ENCODE peak calls at places on chromosome X, in eight cellular contexts. V is CD8-positive, alpha-beta T cell; S is body of pancreas; H is heart left ventricle; A is CD8-positive, alpha-beta memory T cell; J is transverse colon; O is sigmoid colon; P is lung. C is an unnamed sample. For H3K27me3, the result is how much of the 10 kb centered on the place peaks cover.

GRCh38 chrX:107396235-107396634 is 53.2 kb upstream of the FRMPD3 start:
- DNase-seq in J (no peak), S (no peak), H (no peak), P (no peak), A (no peak), V (no peak), O (no peak), C (no peak)

GRCh38 chrX:134803551-134804183 is 145.4 kb upstream of the PLAC1 start:
- DNase-seq in P (no peak), J (no peak), O (no peak), V (no peak), S (no peak), A (peak), H (no peak), C (no peak)

GRCh38 chrX:131067216-131067615 is 9.1 kb downstream of the ARHGAP36 start:
- DNase-seq in V (no peak), A (no peak), S (peak), P (no peak), O (no peak), H (no peak), J (no peak), C (no peak)

GRCh38 chrX:134764202-134764785 is 106.0 kb upstream of the PLAC1 start:
- DNase-seq in H (no peak), V (no peak), S (no peak), O (no peak), A (peak), J (no peak), P (no peak), C (no peak)

GRCh38 chrX:72272868-72273267 is 4.2 kb downstream of the RPS4X start:
- DNase-seq in V (no peak), J (no peak), S (no peak), A (no peak), O (no peak), P (no peak), H (no peak), C (no peak)

GRCh38 chrX:130563476-130563875 is 161.7 kb downstream of the RBMX2 start:
- DNase-seq in H (no peak), V (no peak), J (no peak), S (no peak), P (no peak), O (no peak), A (no peak), C (no peak)

GRCh38 chrX:133434197-133434820 is 19.0 kb upstream of the GPC4 start:
- DNase-seq in H (no peak), V (no peak), P (no peak), S (no peak), J (no peak), O (no peak), A (no peak), C (no peak)

GRCh38 chrX:3231766-3232165 is 114.7 kb downstream of the MXRA5 start:
- DNase-seq in V (no peak), S (no peak), J (no peak), P (no peak), A (no peak), H (no peak), O (no peak), C (no peak)

GRCh38 chrX:136692271-136692670 is 44.3 kb downstream of the CD40LG start:
- DNase-seq in J (no peak), P (no peak), H (no peak), O (no peak), A (no peak), S (no peak), V (no peak), C (no peak)

GRCh38 chrX:13647709-13648212 is 5.2 kb upstream of the TCEANC start:
- DNase-seq in J (peak), P (peak), V (peak), S (peak), A (peak), H (no peak), O (peak), C (peak)

GRCh38 chrX:78979789-78980464 is 34.7 kb downstream of the P2RY10 start:
- DNase-seq in J (no peak), V (no peak), S (no peak), H (no peak), A (no peak), P (no peak), O (no peak), C (no peak)

GRCh38 chrX:155874571-155875244 is 6.4 kb upstream of the VAMP7 start:
- DNase-seq in S (no peak), J (no peak), H (no peak), V (no peak), A (no peak), O (no peak), P (no peak), C (no peak)

GRCh38 chrX:12955882-12956703 is 18.8 kb upstream of the TMSB4X start:
- DNase-seq in J (peak), H (peak), O (no peak), P (peak), A (peak), V (peak), S (peak), C (peak)

GRCh38 chrX:108347800-108348199 is 90.4 kb downstream of the COL4A6 start:
- DNase-seq in A (no peak), O (no peak), J (no peak), H (no peak), S (no peak), V (no peak), P (no peak), C (no peak)

GRCh38 chrX:15680401-15680800 is 15.8 kb upstream of the CLTRN start:
- DNase-seq in P (no peak), S (no peak), H (no peak), A (no peak), V (no peak), J (no peak), O (no peak), C (no peak)

GRCh38 chrX:9122504-9123245 is 88.7 kb upstream of the FAM9B start:
- DNase-seq in P (no peak), O (no peak), A (no peak), H (no peak), J (no peak), S (no peak), V (no peak), C (no peak)

GRCh38 chrX:2385224-2385623 is 115.6 kb downstream of the DHRSX start:
- DNase-seq in H (no peak), V (no peak), A (no peak), O (no peak), S (no peak), P (no peak), J (no peak), C (no peak)

GRCh38 chrX:25059273-25059672 is 43.5 kb upstream of the ARX start:
- DNase-seq in S (no peak), O (no peak), A (no peak), J (no peak), H (no peak), P (no peak), V (no peak), C (no peak)

GRCh38 chrX:10615931-10616780 is 4.2 kb downstream of the MID1 start:
- DNase-seq in H (no peak), J (peak), O (peak), V (no peak), S (peak), P (no peak), A (no peak), C (peak)

GRCh38 chrX:155216940-155217450 is 735 bp downstream of the VBP1 start:
- DNase-seq in H (no peak), J (no peak), P (no peak), O (no peak), A (no peak), S (no peak), V (no peak), C (no peak)

GRCh38 chrX:40068048-40068447 is 29.7 kb downstream of the BCOR start:
- DNase-seq in S (no peak), A (peak), O (no peak), J (no peak), P (no peak), V (no peak), H (no peak), C (no peak)

GRCh38 chrX:20265221-20265725 is 1.4 kb downstream of the RPS6KA3 start:
- DNase-seq in S (peak), V (peak), J (peak), O (peak), A (peak), H (peak), P (peak), C (peak)

GRCh38 chrX:40065291-40066046 is 32.3 kb downstream of the BCOR start:
- DNase-seq in A (no peak), V (no peak), P (no peak), H (no peak), S (no peak), J (no peak), O (no peak), C (no peak)

GRCh38 chrX:104130808-104131207 is 18.5 kb downstream of the ZCCHC18 start:
- DNase-seq in J (no peak), S (no peak), O (no peak), P (no peak), H (no peak), V (no peak), A (no peak), C (no peak)

GRCh38 chrX:108312938-108313337 is 125.3 kb downstream of the COL4A6 start:
- DNase-seq in A (no peak), H (peak), P (no peak), S (peak), V (no peak), J (no peak), O (no peak), C (peak)

GRCh38 chrX:6707497-6707896 is 172.6 kb upstream of the VCX3A start:
- DNase-seq in O (no peak), H (no peak), P (no peak), V (no peak), J (no peak), A (no peak), S (no peak), C (no peak)

GRCh38 chrX:140767646-140768045 is 58.1 kb downstream of the LINC00632 start:
- DNase-seq in H (no peak), A (no peak), O (no peak), S (no peak), J (no peak), V (no peak), P (no peak), C (no peak)

GRCh38 chrX:69387559-69388487 is 116.3 kb upstream of the NALF2 start:
- DNase-seq in A (peak), P (peak), S (peak), V (peak), O (no peak), J (peak), H (no peak), C (peak)

GRCh38 chrX:129654652-129655546 is at the start of gene APLN:
- DNase-seq in H (peak), J (no peak), V (no peak), S (peak), P (no peak), O (no peak), A (no peak), C (peak)

GRCh38 chrX:94107981-94108380 is 434.0 kb downstream of the FAM133A start:
- DNase-seq in P (no peak), S (no peak), V (no peak), H (no peak), J (no peak), A (no peak), O (no peak), C (no peak)

GRCh38 chrX:46792826-46793195 is 33.9 kb upstream of the SLC9A7 start:
- DNase-seq in P (no peak), O (no peak), A (no peak), V (no peak), S (no peak), H (no peak), J (no peak), C (no peak)

GRCh38 chrX:56802921-56803848 is 74.1 kb downstream of the NBDY start:
- DNase-seq in S (peak), O (peak), A (peak), H (peak), J (peak), P (peak), V (peak), C (peak)

GRCh38 chrX:35741142-35741541 is 57.0 kb upstream of the MAGEB16 start:
- DNase-seq in P (no peak), H (no peak), S (no peak), O (no peak), J (no peak), V (no peak), A (no peak), C (no peak)

GRCh38 chrX:87583679-87584078 is 66.1 kb downstream of the KLHL4 start:
- DNase-seq in S (peak), P (no peak), A (no peak), V (no peak), J (no peak), O (no peak), H (no peak), C (peak)

GRCh38 chrX:71908387-71908786 is 2.3 kb upstream of the NHSL2 start:
- DNase-seq in S (no peak), O (no peak), A (no peak), J (no peak), P (no peak), V (no peak), H (no peak), C (no peak)

GRCh38 chrX:154892263-154892662 is 6.1 kb downstream of the F8A1 start:
- DNase-seq in J (no peak), O (no peak), S (no peak), A (no peak), P (no peak), H (no peak), V (no peak), C (no peak)

DNA sequence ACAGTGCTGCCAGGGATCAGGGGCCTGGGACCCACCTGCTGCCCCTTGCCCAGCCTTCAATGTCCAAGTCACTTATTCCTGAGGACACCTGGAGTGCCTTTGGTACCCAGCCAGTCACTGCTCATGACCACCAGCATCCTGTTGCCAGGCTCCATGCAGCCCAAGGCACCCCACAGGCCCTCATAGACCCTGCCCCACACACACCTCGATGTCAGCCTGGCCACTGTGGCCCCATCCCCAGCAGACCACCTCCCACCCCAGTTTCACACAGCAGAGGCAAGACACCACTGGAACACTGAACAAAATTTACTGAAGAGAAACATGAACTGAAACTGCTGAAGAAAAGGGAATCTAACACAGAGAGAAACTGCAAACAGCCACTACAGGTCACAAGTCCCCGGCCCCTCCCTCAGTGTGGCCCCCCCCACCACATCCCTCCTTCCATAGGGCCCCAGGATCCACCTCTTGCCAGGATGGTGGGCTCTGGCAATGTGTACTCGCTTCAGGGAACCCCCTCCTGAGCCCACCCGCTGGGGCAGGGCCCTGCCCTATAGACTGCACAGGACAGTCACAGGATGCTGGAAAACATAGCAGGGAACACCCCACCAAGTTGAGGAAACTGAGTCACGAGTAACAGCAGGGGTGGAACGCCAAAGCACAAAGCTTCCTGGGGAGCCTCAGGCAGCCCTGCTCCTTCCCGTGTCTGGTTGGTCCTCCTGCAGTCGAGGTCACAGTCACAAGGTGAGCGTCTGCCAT is 5.2 kb downstream of the PNMA5 start:
- DNase-seq in P (no peak), V (no peak), J (no peak), O (no peak), A (no peak), S (no peak), H (no peak), C (no peak)
- H3K27me3 ChIP-seq in P (under half), V (under half), J (under half), O (under half), A (under half), S (under half), H (under half), C (under half)

GRCh38 chrX:30308263-30309138 is 689 bp downstream of the NR0B1 start:
- DNase-seq in P (no peak), O (no peak), J (no peak), V (no peak), A (no peak), H (no peak), S (peak), C (no peak)
- H3K4me3 ChIP-seq in P (no peak), O (peak), J (no peak), V (no peak), A (no peak), H (peak), S (no peak), C (no peak)

GRCh38 chrX:100408643-100409315 is 1.3 kb downstream of the PCDH19 start:
- DNase-seq in S (no peak), V (no peak), J (no peak), O (no peak), H (no peak), P (no peak), A (no peak), C (no peak)
- H3K27me3 ChIP-seq in S (under half), V (under half), J (half or more), O (half or more), H (under half), P (under half), A (under half), C (under half)

DNA sequence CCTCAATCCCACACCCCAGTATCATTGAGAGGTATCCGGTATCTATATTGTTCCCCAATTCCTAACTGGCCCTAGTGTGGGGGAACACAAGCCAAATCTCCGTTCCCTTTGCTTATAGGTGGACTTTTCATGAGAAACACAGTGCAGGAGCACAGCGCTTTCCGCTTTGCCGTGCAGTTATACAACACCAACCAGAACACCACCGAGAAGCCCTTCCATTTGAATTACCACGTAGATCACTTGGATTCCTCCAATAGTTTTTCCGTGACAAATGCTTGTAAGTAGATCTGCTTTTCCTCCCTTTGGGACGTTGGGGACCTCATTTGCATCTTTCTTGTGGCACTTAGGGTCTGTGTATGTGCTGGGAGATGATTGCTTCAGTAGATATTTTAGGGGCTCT is 1.6 kb downstream of the GRIA3 start:
- DNase-seq in P (no peak), S (no peak), O (no peak), V (no peak), A (no peak), J (no peak), H (no peak), C (no peak)
- H3K4me3 ChIP-seq in P (no peak), S (no peak), O (no peak), V (no peak), A (no peak), J (peak), H (peak), C (peak)

DNA sequence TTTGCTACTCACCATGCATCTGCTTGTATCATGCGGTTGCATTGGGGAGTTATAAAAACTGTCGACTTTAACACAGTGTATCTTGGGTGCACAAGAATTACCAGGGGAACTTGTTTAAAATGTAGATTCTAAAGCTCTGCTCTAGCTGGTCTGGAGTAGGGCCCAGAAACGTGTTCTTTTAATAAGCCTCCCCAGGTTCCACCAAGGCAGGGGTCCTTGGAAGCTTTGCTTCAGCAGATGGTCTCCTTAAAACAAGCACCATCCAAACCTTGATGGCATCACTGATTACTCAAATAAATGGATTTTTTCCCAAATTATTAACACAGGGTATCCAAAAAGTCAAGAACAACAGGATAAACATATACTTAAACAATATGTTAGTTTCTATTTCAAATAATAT is 120.2 kb upstream of the NDP start:
- DNase-seq in P (no peak), J (no peak), A (no peak), H (no peak), O (no peak), V (no peak), S (no peak), C (no peak)
- H3K27me3 ChIP-seq in P (under half), J (under half), A (under half), H (under half), O (under half), V (under half), S (under half), C (under half)

GRCh38 chrX:112946227-112946626 is 105.6 kb upstream of the AMOT start:
- DNase-seq in A (no peak), J (no peak), V (no peak), O (no peak), H (no peak), S (no peak), P (no peak), C (no peak)

GRCh38 chrX:112945796-112946195 is 105.2 kb upstream of the AMOT start:
- DNase-seq in O (no peak), J (no peak), A (no peak), S (no peak), P (no peak), V (no peak), H (no peak), C (no peak)

GRCh38 chrX:112941209-112941788 is 100.7 kb upstream of the AMOT start:
- DNase-seq in A (no peak), J (peak), P (no peak), S (peak), V (no peak), H (no peak), O (no peak), C (no peak)
- H3K4me3 ChIP-seq in A (no peak), J (no peak), P (no peak), S (no peak), V (no peak), H (peak), O (no peak), C (no peak)

GRCh38 chrX:45497290-45497689 is 296.6 kb upstream of the DIPK2B start:
- DNase-seq in P (no peak), S (no peak), H (no peak), O (no peak), J (no peak), A (no peak), V (no peak), C (no peak)
- H3K27me3 ChIP-seq in P (under half), S (under half), H (under half), O (under half), J (under half), A (under half), V (under half), C (under half)